ENCODE peak calls at places on chromosomes 13 and 19, in nine cellular contexts. N is astrocyte of the spinal cord; B is bronchial epithelial cell; V is NCI-H526; E is stimulated activated CD8-positive, alpha-beta memory T cell treated with anti-CD3 and anti-CD28 coated beads, Interleukin-7, amount 100 ng/mL, for 1 hour; K is AG08395; Y is effector memory CD4-positive, alpha-beta T cell; G is HEK293T; X is activated CD4-positive, alpha-beta T cell treated with anti-CD3 and anti-CD28 coated beads, Interleukin-2, amount 50 U/mL, for 48 hours. M is an unnamed sample.

GRCh38 chr13:74203576-74203975 is 69.4 kb upstream of the KLF12 start:
- DNase-seq in N (peak), B (no peak), V (no peak), E (no peak), K (no peak), Y (no peak), G (no peak), X (no peak), M (no peak)

GRCh38 chr13:101140087-101140770 is 276.1 kb downstream of the NALCN start:
- DNase-seq in N (no peak), B (no peak), V (no peak), E (no peak), K (no peak), Y (no peak), G (no peak), X (no peak), M (no peak)

GRCh38 chr19:4375620-4376228 is 24.6 kb downstream of the SH3GL1 start:
- DNase-seq in N (peak), B (no peak), V (peak), E (no peak), K (peak), Y (no peak), G (peak), X (no peak), M (peak)

GRCh38 chr13:39397221-39397620 is 205.8 kb downstream of the LHFPL6 start:
- DNase-seq in N (no peak), B (no peak), V (no peak), E (no peak), K (no peak), Y (no peak), G (no peak), X (no peak), M (no peak)

GRCh38 chr13:66803759-66804456 is 426.2 kb downstream of the PCDH9 start:
- DNase-seq in N (no peak), B (no peak), V (no peak), E (no peak), K (no peak), Y (no peak), G (peak), X (no peak), M (no peak)

GRCh38 chr13:34521166-34521565 is 420.9 kb upstream of the NBEA start:
- DNase-seq in N (no peak), B (no peak), V (no peak), E (no peak), K (no peak), Y (no peak), G (no peak), X (no peak), M (no peak)

GRCh38 chr19:47005873-47006272 is 13.8 kb upstream of the NPAS1 start:
- DNase-seq in N (no peak), B (no peak), V (peak), E (no peak), K (no peak), Y (no peak), G (no peak), X (no peak), M (peak)

GRCh38 chr19:6707011-6707657 is 13.3 kb downstream of the C3 start:
- DNase-seq in N (no peak), B (no peak), V (no peak), E (no peak), K (no peak), Y (no peak), G (no peak), X (no peak), M (no peak)

GRCh38 chr13:46143239-46143701 is 38.4 kb upstream of the CPB2 start:
- DNase-seq in N (no peak), B (no peak), V (peak), E (no peak), K (no peak), Y (no peak), G (no peak), X (no peak), M (no peak)

GRCh38 chr19:1852294-1852646 is 4.0 kb upstream of the REXO1 start:
- DNase-seq in N (no peak), B (no peak), V (no peak), E (no peak), K (no peak), Y (no peak), G (no peak), X (no peak), M (no peak)

GRCh38 chr19:47296036-47296435 is 13.6 kb upstream of the C5AR1 start:
- DNase-seq in N (peak), B (peak), V (peak), E (peak), K (peak), Y (peak), G (peak), X (peak), M (peak)

GRCh38 chr13:63393112-63393511 is 1977.5 kb upstream of the PCDH20 start:
- DNase-seq in N (no peak), B (no peak), V (no peak), E (no peak), K (no peak), Y (no peak), G (no peak), X (no peak), M (no peak)

GRCh38 chr13:19085876-19086275 is 95.7 kb downstream of the TUBA3C start:
- DNase-seq in N (no peak), B (no peak), V (no peak), E (no peak), K (no peak), Y (no peak), G (no peak), X (no peak), M (no peak)

GRCh38 chr19:1783874-1784273 is 28.2 kb downstream of the ATP8B3 start:
- DNase-seq in N (no peak), B (no peak), V (no peak), E (no peak), K (no peak), Y (no peak), G (no peak), X (no peak), M (no peak)

GRCh38 chr19:45906221-45906620 is 3.8 kb upstream of the MYPOP start:
- DNase-seq in N (no peak), B (peak), V (no peak), E (no peak), K (no peak), Y (no peak), G (no peak), X (no peak), M (peak)

GRCh38 chr13:75341025-75341424 is 140.9 kb downstream of the TBC1D4 start:
- DNase-seq in N (no peak), B (no peak), V (no peak), E (no peak), K (no peak), Y (no peak), G (no peak), X (no peak), M (no peak)

GRCh38 chr19:10724573-10725071 is 6.7 kb downstream of the DNM2 start:
- DNase-seq in N (no peak), B (no peak), V (no peak), E (no peak), K (peak), Y (no peak), G (no peak), X (no peak), M (no peak)

GRCh38 chr19:21483589-21484170 is 21.7 kb upstream of the ZNF429 start:
- DNase-seq in N (no peak), B (no peak), V (peak), E (peak), K (no peak), Y (peak), G (peak), X (peak), M (peak)

GRCh38 chr19:3470500-3471128 is 9.7 kb downstream of the SMIM24 start:
- DNase-seq in N (no peak), B (no peak), V (no peak), E (no peak), K (no peak), Y (no peak), G (no peak), X (no peak), M (no peak)

GRCh38 chr19:33903489-33903850 is 106.8 kb downstream of the KCTD15 start:
- DNase-seq in N (no peak), B (no peak), V (no peak), E (no peak), K (no peak), Y (no peak), G (no peak), X (no peak), M (no peak)

GRCh38 chr13:94710081-94710809 is 2.1 kb downstream of the SOX21 start:
- DNase-seq in N (peak), B (no peak), V (peak), E (no peak), K (no peak), Y (no peak), G (peak), X (no peak), M (peak)

GRCh38 chr13:83780201-83780600 is 102.1 kb downstream of the SLITRK1 start:
- DNase-seq in N (peak), B (peak), V (peak), E (no peak), K (no peak), Y (no peak), G (peak), X (no peak), M (no peak)

GRCh38 chr13:51125495-51126226 is 14.6 kb upstream of the C13orf42 start:
- DNase-seq in N (peak), B (peak), V (peak), E (no peak), K (peak), Y (no peak), G (peak), X (peak), M (peak)